ENCODE peak calls at places on chromosome 3, in eight cellular contexts. W is uterus, P is A673, S is lower lobe of right lung, D is stomach, N is IMR-90, T is BJ, F is HCT116. Y is an unnamed sample.

GRCh38 chr3:47515864-47516319 is 2.4 kb upstream of the ELP6 start:
- DNase-seq in N (no peak), P (peak; percentile 69), T (no peak), F (no peak), D (no peak), S (no peak), W (no peak), Y (no peak)

GRCh38 chr3:69379661-69380060 is 6.2 kb downstream of the FRMD4B start:
- DNase-seq in W (no peak), S (no peak), D (no peak), P (no peak), T (no peak), N (no peak), F (no peak), Y (no peak)

GRCh38 chr3:190132376-190132775 is 11.7 kb upstream of the P3H2 start:
- DNase-seq in W (no peak), D (no peak), N (no peak), F (no peak), S (no peak), T (no peak), P (no peak), Y (no peak)

GRCh38 chr3:12004741-12005513 is 739 bp downstream of the SYN2 start:
- DNase-seq in T (no peak), F (no peak), S (peak; percentile 42), P (no peak), D (no peak), N (no peak), W (no peak), Y (no peak)

GRCh38 chr3:64501298-64501906 is 186.4 kb downstream of the ADAMTS9 start:
- DNase-seq in P (no peak), W (no peak), T (no peak), S (no peak), N (peak; percentile 97), D (no peak), F (no peak), Y (no peak)

GRCh38 chr3:43863966-43864933 is 173.5 kb downstream of the ABHD5 start:
- DNase-seq in D (no peak), N (no peak), P (no peak), W (no peak), F (no peak), T (no peak), S (no peak), Y (no peak)

GRCh38 chr3:113166719-113167492 is 44.5 kb upstream of the BOC start:
- DNase-seq in F (no peak), T (peak; percentile 78), S (no peak), W (peak; percentile 75), N (peak; percentile 65), P (peak; percentile 88), D (no peak), Y (peak; percentile 65)

GRCh38 chr3:133574260-133574881 is 885 bp downstream of the CDV3 start:
- DNase-seq in N (peak; percentile 80), D (peak; percentile 76), S (peak; percentile 86), T (no peak), F (no peak), W (peak; percentile 59), P (peak; percentile 45), Y (no peak)

GRCh38 chr3:108106031-108106430 is 15.2 kb upstream of the CD47 start:
- DNase-seq in N (peak; percentile 84), W (no peak), F (no peak), S (no peak), T (no peak), D (no peak), P (no peak), Y (no peak)

GRCh38 chr3:181484026-181484425 is 227.7 kb upstream of the SOX2 start:
- DNase-seq in T (no peak), W (no peak), P (no peak), N (no peak), F (no peak), D (no peak), S (no peak), Y (no peak)

GRCh38 chr3:179954226-179954870 is 82.4 kb downstream of the PEX5L start:
- DNase-seq in N (no peak), F (no peak), W (no peak), S (no peak), P (no peak), T (no peak), D (no peak), Y (no peak)

GRCh38 chr3:181761906-181762305 is 50.2 kb downstream of the SOX2 start:
- DNase-seq in T (no peak), N (no peak), D (no peak), F (no peak), P (no peak), S (no peak), W (no peak), Y (no peak)

GRCh38 chr3:187987919-187988318 is 166.0 kb upstream of the LPP start:
- DNase-seq in T (no peak), W (no peak), S (no peak), D (no peak), F (no peak), P (no peak), N (no peak), Y (no peak)

DNA sequence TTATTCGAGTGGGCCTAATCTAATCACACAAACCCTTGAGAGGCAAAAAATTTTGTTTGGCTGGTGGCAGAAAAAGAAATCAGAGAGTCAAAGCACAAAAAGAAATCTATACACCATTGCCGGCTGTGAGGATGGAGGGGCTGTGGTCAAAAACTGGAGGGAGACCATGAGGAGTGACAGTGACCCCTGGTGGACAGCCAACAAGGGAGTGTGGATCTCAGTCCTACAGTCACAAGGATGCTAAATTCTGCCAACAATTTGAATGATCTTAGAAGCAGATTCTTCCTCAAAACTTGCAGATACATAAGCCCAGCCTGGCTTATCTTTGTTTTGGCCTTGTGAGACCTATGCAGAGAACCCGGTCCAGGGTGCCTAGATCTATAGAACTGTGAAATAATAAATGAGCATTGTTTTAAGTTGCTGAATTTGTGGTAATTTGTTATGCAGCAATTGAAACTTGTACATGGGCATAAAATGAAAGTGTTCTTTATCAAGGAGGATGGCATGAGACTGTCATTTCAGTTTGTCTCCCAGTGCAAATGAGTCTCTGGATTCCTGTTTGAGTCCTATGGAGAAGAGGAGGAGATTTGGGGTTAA is 103.0 kb upstream of the ARHGEF26 start:
- DNase-seq in P (peak; percentile 64), N (peak; percentile 18), F (peak; percentile 45), W (no peak), S (no peak), T (no peak), D (peak; percentile 48), Y (peak; percentile 21)
- TF ChIP-seq CTCF in P (peak; percentile 74), N (peak; percentile 41), F (peak; percentile 86), W (no peak), S (peak; percentile 18), T (peak; percentile 53), D (no peak), Y (peak; percentile 82)

GRCh38 chr3:172750069-172750367 is 508 bp upstream of the ECT2 start:
- DNase-seq in F (no peak), N (no peak), W (no peak), D (no peak), P (no peak), T (no peak), S (no peak), Y (no peak)

GRCh38 chr3:172746476-172746875 is 4.0 kb upstream of the ECT2 start:
- DNase-seq in T (no peak), N (peak; percentile 16), P (peak; percentile 6), W (no peak), D (no peak), F (no peak), S (no peak), Y (no peak)

GRCh38 chr3:172750368-172751187 is at the start of gene ECT2:
- DNase-seq in W (peak; percentile 98), F (peak; percentile 100), N (peak; percentile 100), D (peak; percentile 99), T (peak; percentile 100), S (peak; percentile 100), P (peak; percentile 100), Y (peak; percentile 99)

GRCh38 chr3:172751188-172751571 is 654 bp downstream of the ECT2 start:
- DNase-seq in F (no peak), D (no peak), P (peak; percentile 21), N (peak; percentile 12), T (no peak), W (no peak), S (no peak), Y (no peak)

DNA sequence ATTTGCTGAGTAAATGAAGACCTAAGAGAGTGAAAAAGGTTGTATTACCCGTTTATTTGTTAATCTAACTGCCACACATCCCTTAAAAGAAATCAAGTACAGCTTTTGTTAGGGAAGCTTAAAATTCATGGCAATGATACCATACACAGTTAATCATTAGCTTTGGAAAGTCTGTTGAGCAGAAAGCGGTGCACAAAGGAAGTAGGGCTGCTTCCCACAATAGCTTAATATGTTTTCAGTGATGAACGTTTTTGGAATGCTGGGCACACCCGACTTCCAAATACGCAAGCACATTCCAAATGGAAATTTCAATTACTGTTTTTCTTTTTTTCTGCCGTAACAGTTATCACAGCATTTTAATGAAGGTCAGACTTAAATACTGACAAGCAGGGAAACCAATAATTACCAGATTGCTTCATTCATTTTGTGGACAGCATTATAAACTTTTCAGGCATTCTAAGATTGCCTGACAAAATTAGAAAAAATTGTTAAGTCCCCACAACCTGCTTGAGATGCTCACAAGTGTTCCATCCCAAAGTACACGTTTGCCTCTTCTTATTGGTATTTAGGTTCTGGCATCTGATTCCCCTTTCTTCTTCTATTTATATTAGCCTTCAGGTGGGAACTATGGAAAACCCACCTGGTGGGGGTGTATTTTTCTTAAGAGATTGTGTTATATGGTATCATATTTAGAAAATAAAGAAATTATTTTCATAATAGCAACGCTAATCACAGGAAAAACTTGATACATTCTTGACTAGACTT is 1.1 kb upstream of the ECT2 start:
- DNase-seq in S (no peak), N (peak; percentile 96), D (peak; percentile 39), F (peak; percentile 90), P (no peak), W (peak; percentile 28), T (peak; percentile 93), Y (peak; percentile 90)
- H3K4me3 ChIP-seq in S (peak overlapping the region; percentile 94), N (peak overlapping the region; percentile 10), D (peak overlapping the region; percentile 70), F (peak overlapping the region; percentile 35), P (peak overlapping the region; percentile 79), W (peak overlapping the region; percentile 91), T (peak overlapping the region; percentile 50), Y (peak overlapping the region; percentile 80)

DNA sequence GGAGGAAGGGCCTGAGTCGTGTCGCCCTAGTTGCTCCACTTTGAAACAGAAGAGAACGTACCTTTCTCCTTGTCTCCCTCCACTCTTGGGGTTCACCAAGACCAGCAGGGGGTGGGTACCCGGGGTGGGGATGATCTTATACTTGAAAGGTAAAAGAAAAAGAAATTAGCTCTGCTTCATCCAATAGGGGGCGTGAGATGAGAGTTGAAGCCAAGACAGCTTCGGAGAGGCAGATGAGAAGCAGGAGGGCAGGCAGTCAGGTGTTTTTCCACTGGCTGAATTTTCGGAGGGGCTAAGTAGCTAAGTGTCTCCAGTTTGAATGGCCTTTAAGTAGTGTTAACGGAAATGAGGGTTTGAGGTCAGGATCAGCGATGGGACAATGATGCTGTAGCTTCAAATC is 100.4 kb downstream of the DGKG start:
- DNase-seq in N (no peak), S (no peak), T (no peak), W (no peak), F (no peak), P (no peak), D (no peak), Y (no peak)
- TF ChIP-seq CTCF in N (peak; percentile 19), S (no peak), T (peak; percentile 16), W (no peak), F (peak; percentile 17), P (peak; percentile 44), D (no peak), Y (no peak)

DNA sequence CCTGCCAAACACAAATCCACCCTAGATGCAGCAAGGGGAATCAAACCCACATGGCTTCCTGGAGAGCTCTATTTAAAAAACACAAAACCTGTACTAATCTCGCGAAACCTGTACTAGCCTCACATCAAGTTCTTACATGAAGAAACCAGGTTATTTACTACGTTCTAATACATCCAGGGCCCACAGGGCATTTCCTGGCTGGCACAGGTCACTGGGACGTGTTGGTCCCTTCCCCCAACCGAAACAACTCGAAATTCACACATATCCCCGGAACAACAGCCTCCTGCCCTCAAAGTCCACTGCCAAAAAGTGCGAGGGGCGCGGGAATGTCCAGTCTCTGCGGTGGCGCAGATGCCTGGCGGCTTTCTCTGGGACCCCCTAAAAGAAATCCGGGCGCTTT is 955 bp downstream of the CDCP1 start:
- DNase-seq in S (no peak), W (no peak), D (no peak), P (no peak), N (no peak), T (no peak), F (no peak), Y (no peak)
- H3K4me3 ChIP-seq in S (peak overlapping the region; percentile 63), W (peak overlapping the region; percentile 12), D (peak overlapping the region; percentile 60), P (peak overlapping the region; percentile 28), N (peak overlapping the region; percentile 46), T (peak overlapping the region; percentile 46), F (peak overlapping the region; percentile 97), Y (peak overlapping the region; percentile 50)